ENCODE peak calls at places on chromosome 5, in six cellular contexts. Q is stomach, Y is tibial artery, N is foreskin fibroblast, G is thoracic aorta, X is mammary epithelial cell. I is an unnamed sample.

GRCh38 chr5:124457901-124458300 is 288.5 kb downstream of the ZNF608 start:
- DNase-seq in Q (no peak), Y (no peak), N (no peak), G (no peak), X (no peak), I (no peak)

GRCh38 chr5:55823151-55823796 is 27.9 kb upstream of the IL31RA start:
- DNase-seq in Q (no peak), Y (no peak), N (no peak), G (no peak), X (peak; percentile 4), I (no peak)

GRCh38 chr5:97067296-97067695 is 75.1 kb downstream of the LIX1 start:
- DNase-seq in Q (no peak), Y (no peak), N (no peak), G (no peak), X (no peak), I (no peak)

GRCh38 chr5:66351822-66352221 is 207.7 kb downstream of the SREK1 start:
- DNase-seq in Q (no peak), Y (no peak), N (no peak), G (no peak), X (no peak), I (no peak)

GRCh38 chr5:81856948-81857928 is 106.3 kb upstream of the SSBP2 start:
- DNase-seq in Q (peak; percentile 55), Y (peak; percentile 74), N (no peak), G (no peak), X (peak; percentile 19), I (no peak)

GRCh38 chr5:31806566-31806965 is 167.6 kb downstream of the PDZD2 start:
- DNase-seq in Q (no peak), Y (no peak), N (peak; percentile 63), G (no peak), X (no peak), I (no peak)

GRCh38 chr5:126023894-126024575 is 399.2 kb upstream of the GRAMD2B start:
- DNase-seq in Q (no peak), Y (no peak), N (no peak), G (no peak), X (no peak), I (no peak)

GRCh38 chr5:19547640-19548039 is 440.4 kb downstream of the CDH18 start:
- DNase-seq in Q (no peak), Y (no peak), N (peak; percentile 27), G (no peak), X (peak; percentile 61), I (no peak)

GRCh38 chr5:5616247-5616895 is 193.9 kb downstream of the ICE1 start:
- DNase-seq in Q (no peak), Y (no peak), N (no peak), G (no peak), X (no peak), I (no peak)

GRCh38 chr5:127876384-127876783 is 173.2 kb downstream of the CCDC192 start:
- DNase-seq in Q (no peak), Y (no peak), N (no peak), G (no peak), X (peak; percentile 50), I (no peak)

GRCh38 chr5:146947181-146947941 is 68.8 kb upstream of the PPP2R2B start:
- DNase-seq in Q (no peak), Y (no peak), N (no peak), G (no peak), X (peak; percentile 11), I (no peak)
- TF ChIP-seq CTCF in Q (no peak), Y (no peak), N (no peak), G (no peak), X (peak; percentile 57), I (peak; percentile 38)

GRCh38 chr5:42949348-42950090 is 90.6 kb downstream of the ANXA2R start:
- DNase-seq in Q (peak; percentile 58), Y (peak; percentile 61), N (peak; percentile 90), G (no peak), X (no peak), I (peak; percentile 35)
- H3K4me3 ChIP-seq in Q (peak overlapping the region; percentile 19), Y (peak overlapping the region; percentile 60), N (peak overlapping the region; percentile 66), G (peak overlapping the region; percentile 82), X (no peak overlapping the region), I (peak overlapping the region; percentile 0)

DNA sequence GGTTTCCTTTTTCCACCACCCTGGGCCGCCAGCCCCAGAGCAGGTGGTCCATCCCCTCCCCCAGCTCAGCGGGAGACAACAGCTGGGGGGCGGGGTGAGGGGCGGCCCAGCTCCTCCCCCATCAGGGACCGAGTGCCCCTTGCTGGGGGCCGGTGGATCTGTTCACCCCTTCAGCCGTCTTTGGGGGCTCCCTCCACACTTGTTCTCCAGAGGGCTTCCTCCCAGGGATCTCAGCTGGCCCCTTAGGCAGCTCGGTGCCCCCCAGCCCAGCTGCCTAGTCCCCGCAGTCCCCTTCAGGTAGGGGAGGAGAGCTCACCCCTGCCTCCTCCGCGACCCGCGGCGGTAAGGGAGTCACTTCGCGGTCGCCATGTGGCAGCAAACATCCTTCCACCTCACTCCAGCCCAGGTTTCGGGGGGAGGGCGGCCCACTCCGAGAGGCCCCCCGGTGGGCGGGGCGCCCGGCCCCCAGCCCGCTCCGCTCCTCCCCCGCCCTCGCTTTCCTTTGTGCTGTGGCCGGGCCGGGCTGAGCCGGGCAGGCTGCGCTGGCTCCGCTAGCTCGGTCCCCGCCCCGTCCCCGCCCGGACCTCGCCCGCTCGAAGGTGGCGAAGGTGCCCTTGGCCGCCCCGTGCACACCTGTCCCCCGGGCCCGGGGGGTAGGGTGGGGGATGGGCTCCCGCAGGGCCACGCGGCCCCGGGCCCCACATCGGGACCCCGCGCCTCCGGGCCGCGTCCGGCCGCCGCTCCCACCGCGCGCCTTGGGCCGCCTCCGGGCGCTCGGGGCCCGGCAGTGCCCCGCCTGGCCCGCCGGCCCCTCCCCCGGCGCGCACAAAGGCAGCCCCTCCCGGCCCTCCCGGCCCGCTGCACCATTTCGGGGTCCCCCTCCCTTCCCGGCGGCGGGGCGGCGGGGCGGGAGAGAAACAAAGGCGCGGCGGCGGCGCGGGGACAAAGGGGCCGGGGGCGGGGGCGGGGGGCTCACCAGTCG is 683 bp downstream of the DBN1 start:
- DNase-seq in Q (peak; percentile 52), Y (no peak), N (peak; percentile 66), G (no peak), X (no peak), I (no peak)
- TF ChIP-seq CTCF in Q (no peak), Y (no peak), N (no peak), G (no peak), X (no peak), I (no peak)

DNA sequence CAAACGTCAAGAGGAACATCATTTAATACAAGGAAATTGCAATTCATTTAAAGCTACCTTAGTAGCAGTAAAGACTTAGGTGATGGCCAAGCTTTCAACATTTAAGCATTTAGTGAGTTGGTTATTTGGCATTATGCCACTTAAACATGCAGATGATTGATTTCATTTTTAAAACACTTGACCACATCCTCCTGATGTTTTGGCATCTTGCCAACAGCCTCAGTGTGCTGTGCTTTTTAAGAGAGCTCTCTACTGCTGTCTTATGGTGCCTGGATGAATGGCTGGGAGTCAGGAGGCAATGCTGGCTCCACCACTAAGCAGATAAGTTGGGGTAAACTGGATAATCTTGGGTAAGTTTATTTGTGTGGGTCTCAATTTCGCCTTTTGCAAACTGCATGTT is 364.5 kb downstream of the MAN2A1 start:
- DNase-seq in Q (peak; percentile 28), Y (peak; percentile 54), N (peak; percentile 45), G (no peak), X (peak; percentile 84), I (no peak)
- H3K4me3 ChIP-seq in Q (no peak overlapping the region), Y (no peak overlapping the region), N (no peak overlapping the region), G (no peak overlapping the region), X (no peak overlapping the region), I (no peak overlapping the region)